ENCODE peak calls at places on chromosomes 6 and 20, in four cellular contexts. D, X, U and J are unnamed samples.

GRCh38 chr20:58407201-58407873 is 18.3 kb downstream of the VAPB start:
- DNase-seq in U (no peak), D (no peak), X (no peak), J (no peak)

GRCh38 chr6:42417641-42418112 is 34.0 kb downstream of the TRERF1 start:
- DNase-seq in D (peak; percentile 66), X (no peak), U (no peak), J (no peak)

GRCh38 chr6:91476000-91476399 is 889.1 kb upstream of the MAP3K7 start:
- DNase-seq in X (no peak), D (no peak), U (no peak), J (peak; percentile 71)

GRCh38 chr20:63680857-63681608 is 15.4 kb upstream of the TNFRSF6B start:
- DNase-seq in U (no peak), D (no peak), X (no peak), J (no peak)

GRCh38 chr6:108557494-108558371 is 3.0 kb upstream of the FOXO3 start:
- DNase-seq in X (peak; percentile 48), U (peak; percentile 75), D (peak; percentile 95), J (peak; percentile 87)

GRCh38 chr6:69825904-69826303 is 29.1 kb upstream of the LMBRD1 start:
- DNase-seq in U (no peak), X (no peak), D (no peak), J (no peak)

GRCh38 chr20:63224272-63225081 is 8.5 kb upstream of the YTHDF1 start:
- DNase-seq in U (peak; percentile 71), D (no peak), X (no peak), J (peak; percentile 76)

GRCh38 chr6:33279971-33280511 is 3.1 kb downstream of the B3GALT4 start:
- DNase-seq in D (no peak), X (no peak), U (no peak), J (peak; percentile 68)

GRCh38 chr6:137692806-137693205 is 174.3 kb upstream of the TNFAIP3 start:
- DNase-seq in U (no peak), X (no peak), D (no peak), J (no peak)

GRCh38 chr6:6781172-6781876 is 192.8 kb downstream of the LY86 start:
- DNase-seq in D (no peak), U (peak; percentile 62), X (no peak), J (no peak)

GRCh38 chr20:57829336-57829735 is 119.5 kb upstream of the PMEPA1 start:
- DNase-seq in X (no peak), D (no peak), U (no peak), J (no peak)

GRCh38 chr6:159193923-159194322 is 24.7 kb downstream of the FNDC1 start:
- DNase-seq in X (no peak), D (no peak), U (no peak), J (no peak)

GRCh38 chr6:142846883-142847287 is 98.1 kb downstream of the HIVEP2 start:
- DNase-seq in D (no peak), X (no peak), U (peak; percentile 67), J (no peak)

GRCh38 chr6:71510057-71510713 is 221.6 kb downstream of the OGFRL1 start:
- DNase-seq in X (no peak), D (peak; percentile 68), U (peak; percentile 39), J (no peak)

GRCh38 chr20:23116301-23117089 is 30.4 kb upstream of the CD93 start:
- DNase-seq in U (no peak), D (peak; percentile 72), X (no peak), J (no peak)

GRCh38 chr6:81838031-81838430 is 85.5 kb upstream of the TENT5A start:
- DNase-seq in X (no peak), U (no peak), D (no peak), J (no peak)

GRCh38 chr20:38523697-38524096 is 51.1 kb downstream of the RALGAPB start:
- DNase-seq in D (no peak), X (no peak), U (no peak), J (no peak)

GRCh38 chr6:10720229-10720959 is 2.5 kb upstream of the TMEM14C start:
- DNase-seq in U (peak; percentile 64), X (no peak), D (peak; percentile 95), J (peak; percentile 30)

GRCh38 chr6:18323935-18324707 is 59.8 kb upstream of the DEK start:
- DNase-seq in D (no peak), X (no peak), U (no peak), J (peak; percentile 13)

GRCh38 chr6:107645740-107646139 is 155.8 kb downstream of the SOBP start:
- DNase-seq in U (no peak), D (no peak), X (no peak), J (no peak)

GRCh38 chr20:24211972-24212371 is 223.4 kb upstream of the GGTLC1 start:
- DNase-seq in X (no peak), D (no peak), U (no peak), J (no peak)

GRCh38 chr20:36645998-36646397 is at the start of gene SLA2:
- DNase-seq in D (peak; percentile 92), U (no peak), X (no peak), J (no peak)

GRCh38 chr20:64214952-64215351 is 40.6 kb upstream of the PCMTD2 start:
- DNase-seq in X (no peak), U (no peak), D (no peak), J (no peak)

GRCh38 chr6:31350973-31351733 is 5.8 kb downstream of the HLA-B start:
- DNase-seq in U (no peak), D (no peak), X (no peak), J (no peak)

GRCh38 chr6:46138281-46138680 is 8.5 kb downstream of the ENPP4 start:
- DNase-seq in U (no peak), X (no peak), D (no peak), J (no peak)

GRCh38 chr6:14068133-14068532 is 49.4 kb upstream of the CD83 start:
- DNase-seq in D (no peak), U (no peak), X (no peak), J (no peak)

GRCh38 chr6:156878688-156879087 is 101.5 kb downstream of the ARID1B start:
- DNase-seq in X (no peak), D (no peak), U (no peak), J (no peak)

GRCh38 chr6:156876302-156876701 is 99.1 kb downstream of the ARID1B start:
- DNase-seq in D (no peak), U (peak; percentile 44), X (no peak), J (no peak)

GRCh38 chr6:156875062-156875461 is 97.9 kb downstream of the ARID1B start:
- DNase-seq in X (no peak), D (no peak), U (no peak), J (no peak)

GRCh38 chr6:156879235-156879995 is 102.2 kb downstream of the ARID1B start:
- DNase-seq in U (no peak), D (no peak), X (no peak), J (no peak)

GRCh38 chr6:156877126-156877863 is 100.1 kb downstream of the ARID1B start:
- DNase-seq in D (no peak), X (no peak), U (no peak), J (no peak)
- H3K4me1 ChIP-seq in D (peaks cover 11% of the 10 kb centered on the region), X (peaks cover 11% of the 10 kb centered on the region), U (peaks cover 57% of the 10 kb centered on the region), J (peaks cover 3% of the 10 kb centered on the region)

DNA sequence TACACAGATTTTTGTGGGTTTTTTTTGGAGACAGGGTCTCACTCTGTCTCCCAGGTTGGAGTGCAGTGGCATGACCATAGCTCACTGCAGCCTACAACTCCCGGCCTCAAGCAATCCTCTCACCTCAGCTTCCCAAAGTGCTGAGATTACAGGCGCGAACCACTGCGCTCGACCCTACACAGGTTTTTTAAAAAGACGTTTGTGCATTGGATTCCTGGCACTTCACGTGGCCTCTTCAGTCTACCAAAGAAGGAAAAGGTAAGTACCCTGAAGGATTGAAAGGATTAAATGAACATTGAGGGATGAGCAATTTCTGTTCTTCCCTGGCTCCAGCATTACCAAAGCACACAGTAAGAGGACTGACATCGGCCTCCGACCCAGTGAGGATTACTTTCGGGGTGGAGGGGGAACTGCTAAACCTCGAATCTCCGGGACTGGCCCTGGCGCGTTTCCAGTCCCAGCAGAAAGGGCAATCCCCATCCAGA is 556 bp upstream of the YWHAB start:
- DNase-seq in D (no peak), U (no peak), X (no peak), J (no peak)
- H3K4me3 ChIP-seq in D (peak overlapping the region; percentile 95), U (peak overlapping the region; percentile 87), X (peak overlapping the region; percentile 97), J (peak overlapping the region; percentile 60)

GRCh38 chr20:2122921-2123320 is 21.3 kb downstream of the STK35 start:
- DNase-seq in U (peak; percentile 86), X (no peak), D (peak; percentile 52), J (no peak)
- H3K4me1 ChIP-seq in U (peaks cover 80% of the 10 kb centered on the region), X (peaks cover 27% of the 10 kb centered on the region), D (peaks cover 7% of the 10 kb centered on the region), J (no peaks in the 10 kb centered on the region)

GRCh38 chr20:409697-410559 is 1.8 kb downstream of the RBCK1 start:
- DNase-seq in X (no peak), D (peak; percentile 81), U (peak; percentile 8), J (no peak)
- H3K4me3 ChIP-seq in X (no peak overlapping the region), D (no peak overlapping the region), U (no peak overlapping the region), J (peak overlapping the region; percentile 78)